ENCODE peak calls at places on chromosomes 13 and 19, in five cellular contexts. H is D341Med; K is OCI-LY7; T is stimulated activated CD4-positive, alpha-beta T cell treated with anti-CD3 and anti-CD28 coated beads, Interleukin-4, amount 100 ng/mL, for 1 hour; M is HEK293T. R is an unnamed sample.

GRCh38 chr19:49193822-49194394 is 36.3 kb downstream of the TRPM4 start:
- DNase-seq in K (no peak), M (no peak), T (no peak), H (no peak), R (no peak)

GRCh38 chr13:94366677-94367076 is 112.8 kb downstream of the DCT start:
- DNase-seq in M (no peak), T (no peak), H (no peak), K (no peak), R (no peak)

GRCh38 chr19:48303866-48304265 is 21.5 kb upstream of the EMP3 start:
- DNase-seq in H (no peak), M (no peak), K (no peak), T (no peak), R (no peak)

GRCh38 chr19:9075064-9075964 is 11.5 kb upstream of the OR1M1 start:
- DNase-seq in K (no peak), M (peak), H (peak), T (peak), R (peak)

GRCh38 chr19:47781590-47782318 is 3.3 kb downstream of the SELENOW start:
- DNase-seq in K (no peak), M (no peak), T (no peak), H (no peak), R (no peak)

GRCh38 chr19:29685326-29685725 is 20.1 kb downstream of the PLEKHF1 start:
- DNase-seq in T (no peak), K (no peak), H (no peak), M (no peak), R (no peak)

GRCh38 chr13:21014666-21015170 is 46.7 kb downstream of the LATS2 start:
- DNase-seq in H (no peak), K (no peak), T (no peak), M (no peak), R (peak)

GRCh38 chr19:33501957-33502356 is 19.6 kb downstream of the PEPD start:
- DNase-seq in H (no peak), K (no peak), T (no peak), M (no peak), R (no peak)

GRCh38 chr19:58123354-58123753 is 25.3 kb upstream of the ZSCAN18 start:
- DNase-seq in M (no peak), K (peak), T (no peak), H (no peak), R (peak)

GRCh38 chr13:48233097-48233885 is at the start of gene ITM2B:
- DNase-seq in M (peak), K (peak), H (peak), T (peak), R (peak)

GRCh38 chr19:50906217-50906616 is 5.0 kb downstream of the KLK4 start:
- DNase-seq in M (peak), T (peak), K (peak), H (peak), R (no peak)

GRCh38 chr19:33628921-33629825 is 7.4 kb downstream of the CHST8 start:
- DNase-seq in T (no peak), K (no peak), H (no peak), M (no peak), R (no peak)

GRCh38 chr19:41161903-41162302 is 31.1 kb upstream of the CYP2S1 start:
- DNase-seq in T (no peak), M (peak), K (no peak), H (no peak), R (no peak)

GRCh38 chr19:17950310-17951150 is 16.4 kb upstream of the KCNN1 start:
- DNase-seq in H (no peak), M (no peak), K (no peak), T (peak), R (no peak)

GRCh38 chr13:46179576-46180368 is 2.2 kb downstream of the LCP1 start:
- DNase-seq in M (no peak), H (no peak), T (peak), K (peak), R (no peak)

GRCh38 chr13:26540319-26540718 is 17.2 kb upstream of the WASF3 start:
- DNase-seq in K (no peak), T (no peak), H (peak), M (no peak), R (no peak)

GRCh38 chr19:1069009-1069779 is 2.2 kb downstream of the ARHGAP45 start:
- DNase-seq in K (peak), H (no peak), T (peak), M (no peak), R (no peak)

GRCh38 chr19:14139944-14140343 is 3.6 kb upstream of the ASF1B start:
- DNase-seq in H (peak), T (no peak), K (no peak), M (no peak), R (peak)

GRCh38 chr13:99075268-99076191 is 97.7 kb upstream of the DOCK9 start:
- DNase-seq in T (no peak), M (no peak), K (peak), H (no peak), R (no peak)

GRCh38 chr13:82758056-82758455 is 1124.2 kb downstream of the SLITRK1 start:
- DNase-seq in T (no peak), M (peak), H (peak), K (no peak), R (no peak)

R was measured in amniotic epithelial cell.